ENCODE peak calls at places on chromosomes 13 and 19, in six cellular contexts. X, I, Z, U, J and W are unnamed samples.

GRCh38 chr13:50244913-50245574 is 229.8 kb downstream of the KCNRG start:
- DNase-seq in Z (peak), I (no peak), J (no peak), X (no peak), U (peak), W (no peak)

GRCh38 chr19:15297416-15298224 is 34.7 kb downstream of the BRD4 start:
- DNase-seq in Z (peak), J (no peak), X (peak), I (no peak), U (peak), W (no peak)

GRCh38 chr13:100280681-100281080 is 191.8 kb downstream of the PCCA start:
- DNase-seq in Z (peak), I (no peak), X (no peak), J (no peak), U (no peak), W (no peak)

GRCh38 chr19:33216198-33216830 is 9.3 kb downstream of the SLC7A10 start:
- DNase-seq in Z (no peak), U (no peak), X (no peak), I (no peak), J (no peak), W (no peak)

GRCh38 chr13:105462981-105463380 is 1072.5 kb downstream of the EFNB2 start:
- DNase-seq in U (no peak), Z (no peak), I (no peak), J (no peak), X (no peak), W (no peak)

GRCh38 chr13:33270906-33271538 is 14.5 kb downstream of the STARD13 start:
- DNase-seq in J (no peak), X (no peak), Z (peak), U (no peak), I (no peak), W (no peak)

GRCh38 chr19:37999309-38000213 is 92.6 kb downstream of the SIPA1L3 start:
- DNase-seq in Z (peak), U (no peak), I (no peak), X (peak), J (no peak), W (peak)

GRCh38 chr19:33171916-33172359 is 22.2 kb upstream of the LRP3 start:
- DNase-seq in U (no peak), J (no peak), X (no peak), I (no peak), Z (peak), W (no peak)

GRCh38 chr13:30805603-30806011 is 70.3 kb downstream of the ALOX5AP start:
- DNase-seq in J (no peak), U (no peak), I (no peak), X (no peak), Z (no peak), W (peak)

GRCh38 chr13:27353166-27353583 is 71.2 kb upstream of the GTF3A start:
- DNase-seq in J (no peak), Z (no peak), U (no peak), X (no peak), I (no peak), W (no peak)

GRCh38 chr13:87820221-87820620 is 149.1 kb downstream of the SLITRK5 start:
- DNase-seq in U (no peak), Z (peak), I (no peak), J (no peak), X (no peak), W (no peak)

GRCh38 chr19:33245948-33246728 is 20.5 kb upstream of the SLC7A10 start:
- DNase-seq in J (no peak), U (no peak), I (no peak), Z (no peak), X (no peak), W (peak)

GRCh38 chr13:73945871-73946270 is 188.3 kb downstream of the KLF12 start:
- DNase-seq in U (no peak), J (no peak), X (no peak), I (no peak), Z (no peak), W (no peak)

GRCh38 chr13:50543767-50544166 is 299.7 kb downstream of the DLEU7 start:
- DNase-seq in J (no peak), Z (peak), X (peak), I (no peak), U (no peak), W (no peak)

GRCh38 chr19:16207490-16208025 is 9.8 kb downstream of the AP1M1 start:
- DNase-seq in J (no peak), U (no peak), I (no peak), Z (no peak), X (no peak), W (no peak)

GRCh38 chr13:48292650-48293049 is 10.9 kb upstream of the RB1 start:
- DNase-seq in U (no peak), I (no peak), X (no peak), J (no peak), Z (no peak), W (no peak)

GRCh38 chr19:38975861-38976271 is 324 bp upstream of the FBXO17 start:
- DNase-seq in Z (no peak), I (peak), U (no peak), J (no peak), X (no peak), W (peak)

GRCh38 chr19:33689886-33690285 is 68.1 kb downstream of the CHST8 start:
- DNase-seq in I (no peak), X (no peak), J (no peak), U (no peak), Z (no peak), W (no peak)

GRCh38 chr19:10270180-10270615 is 722 bp upstream of the ICAM1 start:
- DNase-seq in Z (peak), I (no peak), J (no peak), U (no peak), X (no peak), W (no peak)

GRCh38 chr19:48645652-48646191 is at the start of gene CA11:
- DNase-seq in X (no peak), Z (no peak), J (no peak), I (peak), U (no peak), W (no peak)

GRCh38 chr19:46197314-46198070 is 32.0 kb upstream of the IGFL1 start:
- DNase-seq in I (peak), X (no peak), Z (peak), U (no peak), J (no peak), W (no peak)

GRCh38 chr19:15136234-15136954 is 29.2 kb downstream of the SYDE1 start:
- DNase-seq in X (no peak), I (no peak), Z (no peak), U (no peak), J (no peak), W (no peak)

GRCh38 chr13:30857018-30857417 is 49.1 kb upstream of the MEDAG start:
- DNase-seq in X (no peak), J (no peak), I (no peak), Z (no peak), U (no peak), W (no peak)

GRCh38 chr19:30450101-30450500 is 77.9 kb downstream of the ZNF536 start:
- DNase-seq in Z (no peak), I (no peak), X (no peak), U (no peak), J (no peak), W (peak)

GRCh38 chr13:39870197-39870746 is 214.8 kb downstream of the COG6 start:
- DNase-seq in Z (no peak), J (no peak), U (no peak), I (no peak), X (no peak), W (no peak)

GRCh38 chr13:99959538-99960230 is 11.9 kb downstream of the ZIC5 start:
- DNase-seq in X (no peak), J (no peak), U (no peak), I (no peak), Z (no peak), W (no peak)

GRCh38 chr19:36891768-36892357 is 24.2 kb downstream of the ZNF829 start:
- DNase-seq in U (no peak), X (no peak), Z (no peak), I (no peak), J (no peak), W (no peak)